ENCODE peak calls at places on chromosomes 5 and 9, in seven cellular contexts. P is HFF-Myc; W is ovary; T is fibroblast of villous mesenchyme; Y is GM10248; L is CD4-positive, alpha-beta T cell; Z is tibial artery. R is an unnamed sample.
A peak's percentile ranks its signal among the peaks of the same experiment; 100 is the strongest.

GRCh38 chr9:109640232-109641078 is 139.5 kb upstream of the PALM2AKAP2 start:
- DNase-seq in P (no peak), W (peak; percentile 20), T (peak; percentile 4), Y (no peak), L (no peak), Z (peak; percentile 74), R (peak; percentile 1)

GRCh38 chr5:52760695-52761366 is 26.9 kb upstream of the ITGA1 start:
- DNase-seq in P (no peak), W (no peak), T (no peak), Y (no peak), L (no peak), Z (no peak), R (peak; percentile 19)

GRCh38 chr9:125436613-125437443 is 175.2 kb downstream of the GAPVD1 start:
- DNase-seq in P (no peak), W (peak; percentile 11), T (no peak), Y (no peak), L (no peak), Z (peak; percentile 39), R (no peak)

GRCh38 chr5:41337240-41337639 is 123.9 kb upstream of the C6 start:
- DNase-seq in P (no peak), W (no peak), T (no peak), Y (no peak), L (no peak), Z (no peak), R (no peak)

GRCh38 chr9:104775961-104776360 is 12.0 kb downstream of the NIPSNAP3B start:
- DNase-seq in P (no peak), W (no peak), T (no peak), Y (no peak), L (no peak), Z (no peak), R (no peak)

GRCh38 chr5:9468070-9468388 is 77.8 kb downstream of the SEMA5A start:
- DNase-seq in P (no peak), W (no peak), T (peak; percentile 90), Y (no peak), L (no peak), Z (no peak), R (no peak)

GRCh38 chr5:128101676-128102075 is 18.1 kb downstream of the SLC12A2 start:
- DNase-seq in P (no peak), W (no peak), T (no peak), Y (no peak), L (no peak), Z (no peak), R (no peak)

GRCh38 chr5:137609122-137609521 is 110.0 kb upstream of the SPOCK1 start:
- DNase-seq in P (no peak), W (no peak), T (peak; percentile 19), Y (no peak), L (no peak), Z (no peak), R (no peak)

GRCh38 chr9:98808411-98808815 is 943 bp downstream of the GALNT12 start:
- DNase-seq in P (no peak), W (no peak), T (peak; percentile 6), Y (no peak), L (no peak), Z (peak; percentile 67), R (peak; percentile 32)

GRCh38 chr9:132447346-132447745 is 37.3 kb downstream of the CFAP77 start:
- DNase-seq in P (no peak), W (no peak), T (no peak), Y (no peak), L (no peak), Z (no peak), R (no peak)

GRCh38 chr9:33012328-33013068 is 11.1 kb upstream of the APTX start:
- DNase-seq in P (no peak), W (no peak), T (no peak), Y (no peak), L (no peak), Z (no peak), R (no peak)

GRCh38 chr9:72315089-72315509 is 49.9 kb downstream of the ZFAND5 start:
- DNase-seq in P (peak; percentile 31), W (peak; percentile 81), T (peak; percentile 86), Y (no peak), L (no peak), Z (peak; percentile 84), R (no peak)

GRCh38 chr5:14036514-14036913 is 92.0 kb upstream of the DNAH5 start:
- DNase-seq in P (peak; percentile 52), W (no peak), T (no peak), Y (no peak), L (no peak), Z (no peak), R (no peak)

GRCh38 chr5:144017631-144018030 is 152.8 kb downstream of the YIPF5 start:
- DNase-seq in P (no peak), W (no peak), T (no peak), Y (no peak), L (no peak), Z (no peak), R (no peak)

GRCh38 chr5:65395526-65396155 is 86.1 kb downstream of the ADAMTS6 start:
- DNase-seq in P (no peak), W (no peak), T (peak; percentile 34), Y (no peak), L (no peak), Z (no peak), R (no peak)

GRCh38 chr5:125196479-125197183 is 450.2 kb upstream of the ZNF608 start:
- DNase-seq in P (no peak), W (no peak), T (peak; percentile 5), Y (no peak), L (no peak), Z (no peak), R (no peak)
- TF ChIP-seq CTCF in P (no peak), W (no peak), T (no peak), Y (no peak), L (no peak), Z (no peak), R (no peak)

GRCh38 chr5:141919218-141920129 is 4.2 kb upstream of the DELE1 start:
- DNase-seq in P (no peak), W (no peak), T (no peak), Y (no peak), L (no peak), Z (peak; percentile 7), R (no peak)

GRCh38 chr5:141926434-141926833 is 2.8 kb downstream of the DELE1 start:
- DNase-seq in P (no peak), W (no peak), T (no peak), Y (no peak), L (no peak), Z (no peak), R (no peak)

GRCh38 chr5:141920771-141921170 is 2.9 kb upstream of the DELE1 start:
- DNase-seq in P (no peak), W (no peak), T (no peak), Y (no peak), L (no peak), Z (peak; percentile 17), R (no peak)

GRCh38 chr5:141928051-141928450 is 4.4 kb downstream of the DELE1 start:
- DNase-seq in P (no peak), W (no peak), T (no peak), Y (no peak), L (no peak), Z (peak; percentile 57), R (no peak)

DNA sequence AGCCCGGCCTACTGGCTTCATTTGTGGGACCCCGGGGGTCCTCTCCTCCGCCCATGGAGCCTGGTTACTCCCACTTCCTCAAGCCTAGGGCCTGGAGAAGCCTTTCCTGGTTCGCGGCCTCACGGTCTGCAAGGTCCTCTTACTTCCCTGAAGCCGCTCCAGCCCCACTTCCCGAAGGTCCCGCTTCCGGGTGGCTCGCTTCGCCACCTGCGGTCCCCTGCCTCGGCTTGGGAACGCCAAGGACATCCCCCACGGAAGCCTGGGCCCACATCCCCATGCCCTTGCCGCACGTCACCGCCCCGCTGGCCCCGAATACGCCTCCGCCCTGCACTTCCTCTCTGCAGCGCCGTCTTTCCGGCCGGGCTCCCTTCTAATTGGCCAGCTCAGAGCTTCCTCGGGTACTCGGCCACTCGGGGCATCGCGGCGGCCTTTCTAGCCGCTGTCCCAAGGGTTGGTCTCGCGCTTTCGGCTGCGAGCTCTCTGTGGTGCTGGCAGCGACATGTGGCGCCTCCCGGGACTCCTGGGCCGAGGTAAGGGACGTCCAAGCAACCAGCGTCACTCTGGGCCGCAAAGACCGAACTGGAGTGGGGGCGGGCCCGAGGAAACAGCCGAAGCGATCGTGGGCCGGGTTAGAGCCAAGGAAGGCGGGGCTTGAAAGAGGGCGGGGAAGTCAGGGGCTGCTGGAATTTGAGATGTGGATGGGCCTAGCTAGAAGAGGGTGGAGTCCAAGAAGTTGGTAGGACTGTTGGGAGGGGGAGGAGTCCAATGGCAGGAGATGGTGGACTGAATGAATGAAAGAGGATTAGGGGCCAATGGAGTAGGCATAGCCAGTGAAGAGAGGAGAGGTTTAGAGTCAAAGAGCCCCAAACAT is at the start of gene DELE1:
- DNase-seq in P (peak; percentile 83), W (peak; percentile 94), T (peak; percentile 94), Y (peak; percentile 95), L (peak; percentile 92), Z (peak; percentile 97), R (peak; percentile 96)
- TF ChIP-seq CTCF in P (no peak), W (no peak), T (no peak), Y (no peak), L (no peak), Z (no peak), R (no peak)

GRCh38 chr5:98877600-98877999 is 51.2 kb downstream of the CHD1 start:
- DNase-seq in P (no peak), W (no peak), T (no peak), Y (no peak), L (no peak), Z (no peak), R (no peak)

DNA sequence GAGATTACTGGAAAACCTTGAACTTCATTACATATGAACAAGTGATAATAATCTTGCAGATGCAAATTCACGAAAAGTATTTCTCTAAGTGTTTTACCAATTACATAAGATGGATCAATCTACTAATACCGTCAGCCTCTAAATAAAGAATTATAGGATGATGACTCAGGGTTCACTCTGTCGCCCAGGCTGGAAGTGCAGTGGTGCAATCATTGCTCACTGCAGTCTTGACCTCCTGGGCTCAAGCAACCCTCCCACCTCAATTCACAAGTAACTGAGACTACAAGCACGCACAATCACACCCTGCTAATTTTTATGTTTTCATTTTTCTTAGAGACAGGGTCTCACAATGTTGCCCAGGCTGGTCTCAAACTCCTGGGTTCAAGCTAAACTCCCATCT is 56.1 kb downstream of the CHD1 start:
- DNase-seq in P (no peak), W (no peak), T (peak; percentile 70), Y (no peak), L (no peak), Z (no peak), R (no peak)
- TF ChIP-seq CTCF in P (no peak), W (no peak), T (no peak), Y (no peak), L (no peak), Z (no peak), R (no peak)

DNA sequence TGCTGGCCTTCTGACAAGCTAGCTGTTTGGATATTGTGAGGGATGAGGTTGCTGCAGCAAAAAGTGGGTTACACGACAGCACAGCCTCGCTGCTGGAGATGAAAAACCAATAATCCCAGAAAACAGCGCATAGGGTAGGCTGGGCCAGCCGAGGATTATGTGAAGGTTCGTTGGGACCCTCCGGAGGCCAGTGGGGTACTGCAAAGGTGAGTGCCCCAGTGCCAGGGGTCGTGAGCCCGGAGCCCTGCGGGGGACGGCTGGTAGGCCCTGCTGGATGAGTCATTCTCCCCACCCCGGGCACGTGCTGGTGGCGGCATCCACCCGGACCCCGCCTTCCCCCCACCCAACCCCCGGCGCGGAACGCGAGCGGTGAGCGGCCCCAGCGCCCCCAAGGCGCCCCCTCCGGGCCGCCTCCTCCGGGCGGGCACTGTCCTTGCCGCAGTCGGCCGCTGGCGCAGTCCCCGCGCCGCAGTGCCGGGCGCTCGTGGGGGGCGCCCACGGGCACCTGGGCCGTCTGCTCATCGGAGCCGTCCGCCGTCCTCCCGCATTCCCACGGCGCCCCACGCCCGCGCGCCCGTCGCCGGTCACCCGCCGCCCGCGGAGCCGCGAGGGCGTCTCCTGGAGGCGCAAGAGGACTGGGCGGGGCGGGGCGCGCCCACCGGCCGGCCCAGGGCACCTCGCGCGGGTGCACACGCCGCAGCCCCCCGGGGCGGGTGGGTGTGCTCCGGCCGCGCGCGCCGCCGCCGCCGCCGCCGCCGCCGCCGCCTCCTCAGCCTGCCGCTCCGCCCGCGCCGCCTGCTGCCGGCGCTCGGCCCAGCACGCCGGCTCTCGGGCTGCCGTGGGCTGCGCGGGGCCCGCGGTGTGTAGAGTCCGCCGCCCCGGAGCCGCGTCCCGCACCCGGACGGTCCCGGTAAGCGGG is at the start of gene PHF24:
- DNase-seq in P (no peak), W (no peak), T (no peak), Y (no peak), L (no peak), Z (no peak), R (peak; percentile 32)
- TF ChIP-seq CTCF in P (no peak), W (no peak), T (no peak), Y (no peak), L (no peak), Z (no peak), R (no peak)

R was measured in activated CD8-positive, alpha-beta T cell treated with anti-CD3 and anti-CD28 coated beads for 36 hours.